ENCODE peak calls at places on chromosome 5, in five cellular contexts. One of them, this sample, is unnamed.
A peak's percentile ranks its signal among the peaks of the same experiment; 100 is the strongest.

GRCh38 chr5:150789431-150789830 is 10.9 kb downstream of the SMIM3 start:
- DNase-seq in OCI-LY7: no peak
- DNase-seq in CD4-positive, alpha-beta memory T cell: no peak
- DNase-seq in A549: no peak
- DNase-seq in endodermal cell: peak; percentile 79
- DNase-seq in this sample: no peak

GRCh38 chr5:135883441-135883840 is 12.2 kb downstream of the IL9 start:
- DNase-seq in OCI-LY7: peak; percentile 16
- DNase-seq in CD4-positive, alpha-beta memory T cell: no peak
- DNase-seq in A549: no peak
- DNase-seq in endodermal cell: peak; percentile 79
- DNase-seq in this sample: peak; percentile 16

GRCh38 chr5:170136493-170136892 is 30.8 kb downstream of the FOXI1 start:
- DNase-seq in OCI-LY7: no peak
- DNase-seq in CD4-positive, alpha-beta memory T cell: no peak
- DNase-seq in A549: no peak
- DNase-seq in endodermal cell: no peak
- DNase-seq in this sample: no peak

GRCh38 chr5:95533761-95534160 is 21.0 kb downstream of the SKIC3 start:
- DNase-seq in OCI-LY7: no peak
- DNase-seq in CD4-positive, alpha-beta memory T cell: no peak
- DNase-seq in A549: no peak
- DNase-seq in endodermal cell: no peak
- DNase-seq in this sample: no peak

GRCh38 chr5:171121638-171122037 is 187.4 kb upstream of the TLX3 start:
- DNase-seq in OCI-LY7: no peak
- DNase-seq in CD4-positive, alpha-beta memory T cell: no peak
- DNase-seq in A549: no peak
- DNase-seq in endodermal cell: no peak
- DNase-seq in this sample: no peak

GRCh38 chr5:57725628-57726504 is 243.3 kb upstream of the ACTBL2 start:
- DNase-seq in OCI-LY7: no peak
- DNase-seq in CD4-positive, alpha-beta memory T cell: no peak
- DNase-seq in A549: no peak
- DNase-seq in endodermal cell: no peak
- DNase-seq in this sample: no peak

GRCh38 chr5:9380108-9380507 is 165.8 kb downstream of the SEMA5A start:
- DNase-seq in OCI-LY7: no peak
- DNase-seq in CD4-positive, alpha-beta memory T cell: no peak
- DNase-seq in A549: no peak
- DNase-seq in endodermal cell: no peak
- DNase-seq in this sample: no peak

GRCh38 chr5:4453650-4454049 is 686.5 kb upstream of the ADAMTS16 start:
- DNase-seq in OCI-LY7: no peak
- DNase-seq in CD4-positive, alpha-beta memory T cell: no peak
- DNase-seq in A549: no peak
- DNase-seq in endodermal cell: no peak
- DNase-seq in this sample: no peak

GRCh38 chr5:133472829-133473228 is 139.5 kb downstream of the FSTL4 start:
- DNase-seq in OCI-LY7: no peak
- DNase-seq in CD4-positive, alpha-beta memory T cell: no peak
- DNase-seq in A549: no peak
- DNase-seq in endodermal cell: peak; percentile 36
- DNase-seq in this sample: no peak

GRCh38 chr5:172064358-172064757 is 57.9 kb upstream of the FBXW11 start:
- DNase-seq in OCI-LY7: no peak
- DNase-seq in CD4-positive, alpha-beta memory T cell: no peak
- DNase-seq in A549: no peak
- DNase-seq in endodermal cell: peak; percentile 29
- DNase-seq in this sample: no peak

GRCh38 chr5:175854231-175855040 is 16.9 kb upstream of the CPLX2 start:
- DNase-seq in OCI-LY7: no peak
- DNase-seq in CD4-positive, alpha-beta memory T cell: no peak
- DNase-seq in A549: peak; percentile 99
- DNase-seq in endodermal cell: no peak
- DNase-seq in this sample: no peak

GRCh38 chr5:2009986-2010914 is 127.5 kb upstream of the IRX4 start:
- DNase-seq in OCI-LY7: no peak
- DNase-seq in CD4-positive, alpha-beta memory T cell: no peak
- DNase-seq in A549: no peak
- DNase-seq in endodermal cell: peak; percentile 28
- DNase-seq in this sample: no peak

GRCh38 chr5:61624553-61624952 is 292.5 kb downstream of the ZSWIM6 start:
- DNase-seq in OCI-LY7: no peak
- DNase-seq in CD4-positive, alpha-beta memory T cell: no peak
- DNase-seq in A549: no peak
- DNase-seq in endodermal cell: no peak
- DNase-seq in this sample: no peak

GRCh38 chr5:114789773-114790402 is 379.8 kb downstream of the TRIM36 start:
- DNase-seq in OCI-LY7: peak; percentile 32
- DNase-seq in CD4-positive, alpha-beta memory T cell: no peak
- DNase-seq in A549: peak; percentile 45
- DNase-seq in endodermal cell: no peak
- DNase-seq in this sample: no peak

GRCh38 chr5:55621218-55621617 is 86.5 kb upstream of the PLPP1 start:
- DNase-seq in OCI-LY7: no peak
- DNase-seq in CD4-positive, alpha-beta memory T cell: no peak
- DNase-seq in A549: no peak
- DNase-seq in endodermal cell: no peak
- DNase-seq in this sample: no peak

GRCh38 chr5:114362197-114362976 is 517 bp downstream of the KCNN2 start:
- DNase-seq in OCI-LY7: no peak
- DNase-seq in CD4-positive, alpha-beta memory T cell: no peak
- DNase-seq in A549: peak; percentile 20
- DNase-seq in endodermal cell: no peak
- DNase-seq in this sample: peak; percentile 39

GRCh38 chr5:111385970-111386831 is 126.1 kb downstream of the STARD4 start:
- DNase-seq in OCI-LY7: no peak
- DNase-seq in CD4-positive, alpha-beta memory T cell: no peak
- DNase-seq in A549: no peak
- DNase-seq in endodermal cell: no peak
- DNase-seq in this sample: peak; percentile 60

GRCh38 chr5:66171349-66172344 is 27.5 kb downstream of the SREK1 start:
- DNase-seq in OCI-LY7: peak; percentile 82
- DNase-seq in CD4-positive, alpha-beta memory T cell: peak; percentile 81
- DNase-seq in A549: peak; percentile 50
- DNase-seq in endodermal cell: no peak
- DNase-seq in this sample: peak; percentile 18

GRCh38 chr5:43422143-43422542 is 10.0 kb upstream of the CCL28 start:
- DNase-seq in OCI-LY7: no peak
- DNase-seq in CD4-positive, alpha-beta memory T cell: no peak
- DNase-seq in A549: no peak
- DNase-seq in endodermal cell: no peak
- DNase-seq in this sample: no peak

GRCh38 chr5:167908596-167908995 is 382.8 kb upstream of the WWC1 start:
- DNase-seq in OCI-LY7: no peak
- DNase-seq in CD4-positive, alpha-beta memory T cell: no peak
- DNase-seq in A549: no peak
- DNase-seq in endodermal cell: no peak
- DNase-seq in this sample: no peak

GRCh38 chr5:125503958-125504357 is 757.5 kb upstream of the ZNF608 start:
- DNase-seq in OCI-LY7: no peak
- DNase-seq in CD4-positive, alpha-beta memory T cell: no peak
- DNase-seq in A549: no peak
- DNase-seq in endodermal cell: no peak
- DNase-seq in this sample: no peak

GRCh38 chr5:74971947-74972460 is 80.4 kb downstream of the GCNT4 start:
- DNase-seq in OCI-LY7: no peak
- DNase-seq in CD4-positive, alpha-beta memory T cell: no peak
- DNase-seq in A549: no peak
- DNase-seq in endodermal cell: no peak
- DNase-seq in this sample: no peak

GRCh38 chr5:74963407-74963806 is 89.0 kb downstream of the GCNT4 start:
- DNase-seq in OCI-LY7: no peak
- DNase-seq in CD4-positive, alpha-beta memory T cell: no peak
- DNase-seq in A549: no peak
- DNase-seq in endodermal cell: no peak
- DNase-seq in this sample: no peak

DNA sequence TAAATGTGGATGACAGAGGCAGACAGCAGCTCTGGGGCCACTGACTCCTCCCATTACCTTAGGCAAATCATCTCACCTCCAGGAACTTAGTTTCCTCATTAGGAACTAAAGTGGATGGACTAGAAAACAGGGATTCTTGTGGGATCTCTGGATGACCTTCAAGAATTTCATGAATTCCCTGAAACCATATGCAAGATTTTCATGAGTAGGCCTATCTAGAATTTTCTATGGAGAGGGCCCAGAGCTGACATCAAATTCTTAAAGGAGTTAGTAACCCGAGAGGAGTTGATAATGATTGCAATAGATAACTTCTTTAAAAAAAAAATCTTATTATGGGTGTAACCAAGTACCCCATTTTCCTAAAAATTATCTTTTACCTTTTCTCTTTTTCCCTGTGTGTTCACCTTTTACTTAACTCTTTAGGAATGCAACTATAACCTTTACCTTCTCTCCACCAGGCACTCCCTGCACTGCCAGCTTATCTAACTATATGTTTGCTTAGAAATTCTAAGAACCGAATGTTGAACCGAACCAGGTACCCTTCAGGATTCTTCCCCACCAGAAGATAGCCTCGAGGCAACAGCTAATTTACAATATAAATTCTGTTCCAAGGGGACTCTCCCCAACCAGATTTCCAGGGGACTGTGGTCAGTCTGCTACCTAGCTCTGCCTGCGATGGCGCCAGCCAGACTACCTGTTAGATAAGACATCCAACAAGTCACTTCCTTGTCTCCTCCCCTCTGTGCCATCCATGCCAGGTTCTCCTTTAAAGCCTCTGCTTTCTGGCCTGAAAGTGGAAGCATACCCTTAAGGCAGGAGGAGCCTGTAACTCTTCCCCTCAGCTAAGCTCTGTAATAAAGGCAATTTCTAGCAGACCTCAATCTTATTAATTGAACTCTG is 86.0 kb downstream of the GCNT4 start:
- DNase-seq in OCI-LY7: no peak
- DNase-seq in CD4-positive, alpha-beta memory T cell: no peak
- DNase-seq in A549: no peak
- DNase-seq in endodermal cell: no peak
- DNase-seq in this sample: no peak
- H3K27ac ChIP-seq in OCI-LY7: no peak overlapping the region
- H3K27ac ChIP-seq in CD4-positive, alpha-beta memory T cell: no peak overlapping the region
- H3K27ac ChIP-seq in A549: no peak overlapping the region
- H3K27ac ChIP-seq in endodermal cell: no peak overlapping the region
- H3K27ac ChIP-seq in this sample: no peak overlapping the region

DNA sequence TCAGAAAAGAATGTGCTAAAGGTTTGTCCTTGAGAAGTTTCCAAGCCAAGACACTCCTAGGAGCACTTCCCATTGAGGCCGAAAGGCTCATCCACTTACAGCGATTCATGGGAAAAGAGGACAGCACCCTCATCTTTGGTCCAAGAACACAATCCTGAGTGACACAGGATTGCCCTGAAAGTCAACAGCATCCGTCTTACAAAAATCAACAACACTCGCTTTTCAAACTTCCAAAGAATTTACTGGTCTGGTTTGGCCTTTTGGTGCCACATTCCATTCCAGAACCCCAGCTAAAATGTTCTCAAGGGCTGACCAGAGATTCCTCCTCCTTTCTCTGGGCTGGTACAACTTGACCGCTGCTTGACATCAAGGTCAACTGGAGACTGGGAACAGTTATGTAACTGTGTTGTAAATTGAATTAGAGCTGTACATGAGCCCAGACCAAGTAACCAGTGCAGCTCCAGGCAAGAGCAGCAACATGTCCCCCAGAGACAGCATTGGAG is 415.8 kb upstream of the PIK3R1 start:
- DNase-seq in OCI-LY7: no peak
- DNase-seq in CD4-positive, alpha-beta memory T cell: no peak
- DNase-seq in A549: no peak
- DNase-seq in endodermal cell: no peak
- DNase-seq in this sample: no peak
- H3K27ac ChIP-seq in OCI-LY7: no peak overlapping the region
- H3K27ac ChIP-seq in CD4-positive, alpha-beta memory T cell: no peak overlapping the region
- H3K27ac ChIP-seq in A549: no peak overlapping the region
- H3K27ac ChIP-seq in endodermal cell: no peak overlapping the region
- H3K27ac ChIP-seq in this sample: no peak overlapping the region

DNA sequence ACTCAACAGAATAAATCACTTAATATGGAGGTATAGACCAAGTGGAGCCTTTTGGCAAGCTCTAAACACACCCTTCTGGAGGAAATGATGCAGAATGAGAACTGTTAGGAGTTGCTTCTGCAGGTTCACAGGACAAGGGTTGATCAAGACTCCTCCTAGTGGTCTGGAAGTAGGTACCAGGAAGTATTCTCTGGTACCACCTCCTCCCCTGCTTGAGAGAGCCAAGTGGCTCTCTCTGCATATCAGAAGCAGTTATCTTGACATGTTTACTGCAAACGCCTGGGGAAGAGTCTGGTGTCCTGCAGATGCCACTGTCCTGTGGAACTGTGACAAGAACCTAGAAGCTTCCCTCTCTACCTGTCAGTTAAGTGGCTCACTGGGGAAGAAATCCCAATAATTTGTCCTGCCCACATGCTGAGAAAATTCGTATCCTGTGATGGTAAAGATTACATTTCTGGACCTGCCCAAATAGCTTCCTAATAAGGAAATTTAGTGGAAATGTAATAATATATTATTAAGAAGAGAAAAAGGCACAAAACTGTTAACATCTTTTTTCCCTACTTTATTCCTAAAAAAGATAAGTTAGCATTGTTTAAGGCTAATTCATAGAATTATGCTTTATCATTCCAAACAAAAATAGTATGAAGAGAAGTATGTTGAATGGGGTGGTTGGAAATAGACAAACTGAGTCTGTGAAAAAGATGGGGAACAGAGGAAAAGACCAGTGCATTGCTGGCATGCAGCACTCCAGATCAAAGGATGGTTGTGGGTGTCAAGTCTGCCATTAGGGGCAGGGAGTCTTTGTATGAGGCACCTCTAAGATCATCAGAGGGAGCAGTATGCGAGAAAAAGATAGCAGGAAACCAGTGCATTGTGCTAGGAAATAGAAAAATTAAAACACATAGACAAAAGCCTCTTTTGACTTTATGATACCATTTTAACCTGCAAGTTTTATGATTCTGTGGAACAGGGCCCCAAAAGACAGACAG is 118.8 kb downstream of the CDC42SE2 start:
- DNase-seq in OCI-LY7: peak; percentile 87
- DNase-seq in CD4-positive, alpha-beta memory T cell: peak; percentile 89
- DNase-seq in A549: peak; percentile 85
- DNase-seq in endodermal cell: peak; percentile 74
- DNase-seq in this sample: peak; percentile 14
- H3K27ac ChIP-seq in OCI-LY7: peak overlapping the region; percentile 87
- H3K27ac ChIP-seq in CD4-positive, alpha-beta memory T cell: peak overlapping the region; percentile 99
- H3K27ac ChIP-seq in A549: peak overlapping the region; percentile 16
- H3K27ac ChIP-seq in endodermal cell: no peak overlapping the region
- H3K27ac ChIP-seq in this sample: no peak overlapping the region

DNA sequence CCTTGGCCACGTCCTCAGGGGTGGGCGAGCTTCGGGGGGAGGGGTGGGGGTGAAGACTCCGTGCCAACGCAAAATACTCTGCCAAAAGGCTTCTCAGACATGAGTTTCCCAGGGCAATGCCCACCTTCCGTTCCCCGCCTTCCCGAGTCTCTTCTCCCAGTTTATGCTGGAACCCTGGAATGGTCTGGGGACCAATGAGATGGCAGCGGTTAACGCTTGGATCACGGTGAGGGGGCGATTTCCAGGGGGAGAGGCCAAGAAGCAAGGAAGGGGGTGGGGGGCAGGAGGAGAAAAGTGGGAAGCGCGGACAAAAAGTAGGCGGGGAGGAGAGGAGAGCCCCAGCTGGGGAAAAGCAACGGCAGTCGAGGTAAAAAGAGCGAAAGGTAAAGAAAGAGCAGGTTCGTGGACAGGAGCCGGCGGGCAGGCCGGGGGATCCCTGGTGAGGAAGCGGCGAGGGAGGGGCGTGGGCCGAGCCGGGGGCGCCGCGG is 593 bp upstream of the SNCAIP start:
- DNase-seq in OCI-LY7: no peak
- DNase-seq in CD4-positive, alpha-beta memory T cell: no peak
- DNase-seq in A549: no peak
- DNase-seq in endodermal cell: peak; percentile 76
- DNase-seq in this sample: no peak
- H3K27ac ChIP-seq in OCI-LY7: no peak overlapping the region
- H3K27ac ChIP-seq in CD4-positive, alpha-beta memory T cell: no peak overlapping the region
- H3K27ac ChIP-seq in A549: peak overlapping the region; percentile 36
- H3K27ac ChIP-seq in endodermal cell: no peak overlapping the region
- H3K27ac ChIP-seq in this sample: no peak overlapping the region